ENCODE peak calls at places on chromosomes 1 and 21, in eight cellular contexts. H is SK-N-SH; F is fibroblast of lung; T is transverse colon; A is GM06990; I is mucosa of descending colon; S is esophagus squamous epithelium; E is CD8-positive, alpha-beta memory T cell. Z is an unnamed sample.
A peak's percentile ranks its signal among the peaks of the same experiment; 100 is the strongest.

GRCh38 chr21:33954395-33954794 is 38.8 kb upstream of the ATP5PO start:
- DNase-seq in H (no peak), F (no peak), T (no peak), A (no peak), I (no peak), S (no peak), E (no peak), Z (no peak)

GRCh38 chr1:97192872-97193572 is 471.4 kb downstream of the PTBP2 start:
- DNase-seq in H (no peak), F (peak; percentile 95), T (no peak), A (no peak), I (no peak), S (no peak), E (no peak), Z (no peak)

GRCh38 chr1:183267646-183268431 is 81.8 kb downstream of the LAMC2 start:
- DNase-seq in H (peak; percentile 29), F (peak; percentile 89), T (no peak), A (no peak), I (no peak), S (no peak), E (no peak), Z (no peak)

GRCh38 chr1:44239961-44240371 is 26.7 kb downstream of the DMAP1 start:
- DNase-seq in H (no peak), F (peak; percentile 41), T (peak; percentile 44), A (no peak), I (no peak), S (no peak), E (no peak), Z (peak; percentile 82)

GRCh38 chr1:231421616-231421970 is 494 bp downstream of the EGLN1 start:
- DNase-seq in H (no peak), F (peak; percentile 42), T (peak; percentile 45), A (no peak), I (peak; percentile 72), S (no peak), E (peak; percentile 35), Z (peak; percentile 36)

GRCh38 chr1:36910281-36910725 is 124.0 kb downstream of the GRIK3 start:
- DNase-seq in H (peak; percentile 33), F (no peak), T (no peak), A (no peak), I (no peak), S (no peak), E (no peak), Z (no peak)

GRCh38 chr1:92992066-92992465 is 30.8 kb upstream of the DIPK1A start:
- DNase-seq in H (no peak), F (no peak), T (no peak), A (no peak), I (no peak), S (no peak), E (no peak), Z (no peak)

GRCh38 chr1:69518991-69519390 is 48.7 kb upstream of the LRRC7 start:
- DNase-seq in H (no peak), F (no peak), T (no peak), A (no peak), I (no peak), S (no peak), E (no peak), Z (no peak)

GRCh38 chr1:20400341-20401177 is 85.5 kb downstream of the CAMK2N1 start:
- DNase-seq in H (no peak), F (no peak), T (no peak), A (no peak), I (no peak), S (no peak), E (no peak), Z (no peak)

GRCh38 chr1:206854401-206855129 is 10.9 kb upstream of the IL20 start:
- DNase-seq in H (no peak), F (no peak), T (no peak), A (no peak), I (no peak), S (no peak), E (no peak), Z (no peak)

GRCh38 chr1:33327587-33328325 is 6.9 kb upstream of the A3GALT2 start:
- DNase-seq in H (no peak), F (peak; percentile 98), T (peak; percentile 35), A (no peak), I (no peak), S (no peak), E (no peak), Z (no peak)

GRCh38 chr1:197423006-197423405 is 155.0 kb downstream of the CRB1 start:
- DNase-seq in H (no peak), F (peak; percentile 91), T (no peak), A (no peak), I (no peak), S (no peak), E (no peak), Z (no peak)

GRCh38 chr1:12475947-12476346 is 142.1 kb downstream of the DHRS3 start:
- DNase-seq in H (no peak), F (peak; percentile 53), T (no peak), A (no peak), I (no peak), S (no peak), E (no peak), Z (no peak)

GRCh38 chr1:97654866-97655265 is 266.0 kb downstream of the DPYD start:
- DNase-seq in H (no peak), F (no peak), T (no peak), A (no peak), I (no peak), S (no peak), E (no peak), Z (no peak)

GRCh38 chr1:170594227-170594626 is 62.3 kb downstream of the GORAB start:
- DNase-seq in H (no peak), F (no peak), T (no peak), A (no peak), I (no peak), S (no peak), E (no peak), Z (no peak)

GRCh38 chr1:159783724-159784123 is 3.0 kb downstream of the DUSP23 start:
- DNase-seq in H (no peak), F (no peak), T (no peak), A (no peak), I (no peak), S (no peak), E (no peak), Z (no peak)

DNA sequence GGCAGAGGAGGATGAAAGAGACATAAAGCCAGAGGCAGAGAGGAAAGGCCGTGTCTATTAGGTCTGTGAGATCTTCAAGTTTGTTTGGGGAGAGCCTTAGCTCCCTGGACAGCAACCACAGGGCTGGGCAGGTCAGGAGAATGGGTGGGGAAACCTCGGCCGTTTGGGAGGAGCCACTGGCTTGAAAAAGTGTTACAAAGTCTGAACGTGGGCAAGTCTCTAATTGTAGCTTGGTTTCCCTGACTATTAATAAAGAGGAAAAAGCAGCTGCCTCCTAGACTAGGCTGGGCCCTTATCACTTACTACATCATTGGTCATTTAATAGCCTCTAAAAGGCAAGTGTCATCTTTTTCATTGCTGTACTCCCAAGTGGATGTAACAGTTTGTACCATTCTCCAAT is at the start of gene CCDC17:
- DNase-seq in H (no peak), F (peak; percentile 22), T (no peak), A (no peak), I (no peak), S (no peak), E (no peak), Z (no peak)
- H3K36me3 ChIP-seq in H (peaks cover 26% of the 10 kb centered on the region), F (peaks cover 7% of the 10 kb centered on the region), T (peaks cover 28% of the 10 kb centered on the region), A (peaks cover 32% of the 10 kb centered on the region), I (no peaks in the 10 kb centered on the region), S (peaks cover 23% of the 10 kb centered on the region), E (peaks cover 10% of the 10 kb centered on the region), Z (no peaks in the 10 kb centered on the region)

GRCh38 chr1:39001516-39002389 is 10.7 kb downstream of the AKIRIN1 start:
- DNase-seq in H (no peak), F (no peak), T (no peak), A (no peak), I (no peak), S (no peak), E (no peak), Z (no peak)

GRCh38 chr1:39003787-39004186 is 12.7 kb downstream of the AKIRIN1 start:
- DNase-seq in H (no peak), F (no peak), T (no peak), A (no peak), I (no peak), S (no peak), E (no peak), Z (no peak)

GRCh38 chr1:39006287-39006686 is 15.2 kb downstream of the AKIRIN1 start:
- DNase-seq in H (no peak), F (no peak), T (no peak), A (no peak), I (no peak), S (no peak), E (no peak), Z (no peak)

GRCh38 chr1:39006726-39007645 is 15.9 kb downstream of the AKIRIN1 start:
- DNase-seq in H (no peak), F (no peak), T (no peak), A (no peak), I (no peak), S (no peak), E (no peak), Z (no peak)

DNA sequence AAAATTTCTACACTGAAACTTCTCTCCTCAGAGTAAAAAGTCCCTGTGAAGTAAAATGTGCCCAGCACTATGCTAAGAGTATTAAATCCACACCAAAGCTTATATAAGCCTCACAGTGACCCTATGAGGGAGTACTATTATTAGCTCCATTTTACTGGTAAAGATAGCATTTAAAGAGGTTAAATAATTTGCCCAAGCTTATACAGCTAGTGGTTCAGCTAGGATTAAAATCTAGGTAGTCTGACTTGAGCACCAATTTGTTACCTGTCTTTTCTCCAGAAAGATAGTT is 12.3 kb downstream of the AKIRIN1 start:
- DNase-seq in H (no peak), F (no peak), T (no peak), A (no peak), I (no peak), S (no peak), E (no peak), Z (no peak)
- H3K36me3 ChIP-seq in H (peaks cover 91% of the 10 kb centered on the region), F (peaks cover 14% of the 10 kb centered on the region), T (peaks cover 81% of the 10 kb centered on the region), A (peaks cover 17% of the 10 kb centered on the region), I (peaks cover 12% of the 10 kb centered on the region), S (peaks cover 52% of the 10 kb centered on the region), E (peaks cover 61% of the 10 kb centered on the region), Z (no peaks in the 10 kb centered on the region)

DNA sequence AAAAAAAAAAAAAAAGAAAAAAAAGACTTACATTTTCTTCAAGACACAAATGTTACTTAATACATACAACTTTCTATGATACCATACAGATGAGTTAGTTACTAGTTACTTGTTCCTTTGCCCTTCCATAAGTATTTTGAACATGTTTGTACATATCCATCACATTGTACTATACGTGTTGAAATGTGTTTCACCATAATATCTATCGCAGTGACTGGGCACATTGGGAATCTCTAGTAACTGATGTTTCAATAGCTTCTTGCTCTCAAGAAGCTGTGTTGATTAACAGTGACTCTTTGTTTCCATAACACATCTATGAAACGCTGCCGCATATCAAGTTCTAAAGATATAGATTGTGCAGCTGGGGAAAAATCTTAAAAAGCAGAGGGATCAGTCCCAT is 42.9 kb downstream of the KLHL20 start:
- DNase-seq in H (no peak), F (no peak), T (no peak), A (no peak), I (no peak), S (no peak), E (no peak), Z (no peak)
- H3K36me3 ChIP-seq in H (peaks cover 62% of the 10 kb centered on the region), F (no peaks in the 10 kb centered on the region), T (peaks cover 61% of the 10 kb centered on the region), A (peaks cover 3% of the 10 kb centered on the region), I (peaks cover 8% of the 10 kb centered on the region), S (peaks cover 34% of the 10 kb centered on the region), E (peaks cover 48% of the 10 kb centered on the region), Z (peaks cover 4% of the 10 kb centered on the region)

DNA sequence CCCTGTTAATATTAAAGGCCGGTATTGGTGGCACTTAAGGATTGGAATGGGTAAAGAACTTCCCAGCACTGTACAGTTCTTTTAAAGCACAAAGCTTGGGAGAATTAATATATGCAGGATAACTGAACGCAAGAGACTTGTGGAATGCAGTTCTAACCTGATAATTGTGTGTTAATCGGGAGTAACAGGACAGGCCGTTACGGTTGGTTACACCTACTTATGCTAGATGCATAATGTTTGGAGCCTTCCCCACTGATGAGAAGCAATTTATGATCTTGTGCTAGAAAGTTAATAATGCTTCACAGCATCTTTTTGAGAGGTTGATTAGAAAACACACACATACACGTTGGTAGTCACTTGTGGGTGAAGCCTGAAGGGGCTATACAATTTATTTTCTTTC is 7.0 kb downstream of the CHTOP start:
- DNase-seq in H (no peak), F (no peak), T (no peak), A (no peak), I (no peak), S (no peak), E (no peak), Z (no peak)
- H3K36me3 ChIP-seq in H (peaks cover 96% of the 10 kb centered on the region), F (peaks cover 31% of the 10 kb centered on the region), T (peaks cover 94% of the 10 kb centered on the region), A (peaks cover 39% of the 10 kb centered on the region), I (peaks cover 23% of the 10 kb centered on the region), S (peaks cover 63% of the 10 kb centered on the region), E (peaks cover 80% of the 10 kb centered on the region), Z (no peaks in the 10 kb centered on the region)